ENCODE peak calls at places on chromosomes 13 and 19, in ten cellular contexts. U is AG04449; R is PC-3; Z is cardiac fibroblast; I is fibroblast of lung; E is tibial nerve; N is cardiac muscle cell; O is AG04450; Y is CD8-positive, alpha-beta T cell; C is tibial artery. L is an unnamed sample.

GRCh38 chr13:65378943-65379519 is 1851.1 kb downstream of the PCDH9 start:
- DNase-seq in U (no peak), R (peak; percentile 4), Z (peak; percentile 22), I (peak; percentile 32), E (no peak), N (peak; percentile 25), O (no peak), Y (no peak), C (no peak), L (no peak)

GRCh38 chr19:44635581-44636438 is 7.9 kb upstream of the PVR start:
- DNase-seq in U (no peak), R (peak; percentile 64), Z (peak; percentile 31), I (peak; percentile 66), E (no peak), N (no peak), O (no peak), Y (no peak), C (no peak), L (no peak)

GRCh38 chr19:4620675-4621074 is 18.6 kb upstream of the TNFAIP8L1 start:
- DNase-seq in U (no peak), R (no peak), Z (no peak), I (no peak), E (no peak), N (no peak), O (no peak), Y (no peak), C (no peak), L (no peak)

GRCh38 chr19:14318873-14319272 is 62.4 kb upstream of the ADGRE5 start:
- DNase-seq in U (no peak), R (no peak), Z (no peak), I (no peak), E (no peak), N (no peak), O (no peak), Y (no peak), C (no peak), L (no peak)

GRCh38 chr13:75145926-75146325 is 336.0 kb downstream of the TBC1D4 start:
- DNase-seq in U (no peak), R (no peak), Z (peak; percentile 49), I (peak; percentile 14), E (no peak), N (peak; percentile 45), O (no peak), Y (no peak), C (no peak), L (no peak)

GRCh38 chr19:48874309-48875135 is 2.3 kb downstream of the PPP1R15A start:
- DNase-seq in U (no peak), R (peak; percentile 73), Z (peak; percentile 47), I (peak; percentile 76), E (peak; percentile 31), N (peak; percentile 54), O (no peak), Y (no peak), C (no peak), L (no peak)

GRCh38 chr19:18775586-18776287 is 15.4 kb downstream of the COMP start:
- DNase-seq in U (no peak), R (peak; percentile 58), Z (peak; percentile 28), I (peak; percentile 59), E (no peak), N (peak; percentile 35), O (no peak), Y (no peak), C (no peak), L (no peak)

GRCh38 chr19:18345296-18345695 is 4.9 kb downstream of the PGPEP1 start:
- DNase-seq in U (no peak), R (no peak), Z (no peak), I (no peak), E (no peak), N (no peak), O (no peak), Y (no peak), C (no peak), L (no peak)

GRCh38 chr13:27329210-27329609 is 58.6 kb downstream of the RASL11A start:
- DNase-seq in U (no peak), R (no peak), Z (no peak), I (no peak), E (no peak), N (no peak), O (no peak), Y (no peak), C (no peak), L (no peak)

GRCh38 chr19:54493967-54494585 is 8.6 kb upstream of the LAIR2 start:
- DNase-seq in U (no peak), R (no peak), Z (no peak), I (no peak), E (no peak), N (no peak), O (no peak), Y (no peak), C (no peak), L (no peak)

GRCh38 chr13:68439821-68440220 is 1209.7 kb upstream of the PCDH9 start:
- DNase-seq in U (no peak), R (peak; percentile 85), Z (no peak), I (peak; percentile 81), E (no peak), N (no peak), O (no peak), Y (no peak), C (no peak), L (no peak)

GRCh38 chr13:50068508-50068907 is 53.3 kb downstream of the KCNRG start:
- DNase-seq in U (no peak), R (no peak), Z (no peak), I (no peak), E (no peak), N (no peak), O (no peak), Y (no peak), C (no peak), L (no peak)

GRCh38 chr13:30186644-30187431 is 120.5 kb downstream of the KATNAL1 start:
- DNase-seq in U (no peak), R (no peak), Z (no peak), I (peak; percentile 50), E (no peak), N (no peak), O (no peak), Y (no peak), C (no peak), L (no peak)

GRCh38 chr13:27839809-27840467 is 47.7 kb downstream of the GSX1 start:
- DNase-seq in U (no peak), R (peak; percentile 81), Z (no peak), I (peak; percentile 6), E (no peak), N (no peak), O (no peak), Y (no peak), C (no peak), L (no peak)

GRCh38 chr13:48161530-48162179 is 66.8 kb upstream of the MED4 start:
- DNase-seq in U (no peak), R (no peak), Z (no peak), I (no peak), E (peak; percentile 55), N (no peak), O (no peak), Y (no peak), C (peak; percentile 72), L (no peak)

DNA sequence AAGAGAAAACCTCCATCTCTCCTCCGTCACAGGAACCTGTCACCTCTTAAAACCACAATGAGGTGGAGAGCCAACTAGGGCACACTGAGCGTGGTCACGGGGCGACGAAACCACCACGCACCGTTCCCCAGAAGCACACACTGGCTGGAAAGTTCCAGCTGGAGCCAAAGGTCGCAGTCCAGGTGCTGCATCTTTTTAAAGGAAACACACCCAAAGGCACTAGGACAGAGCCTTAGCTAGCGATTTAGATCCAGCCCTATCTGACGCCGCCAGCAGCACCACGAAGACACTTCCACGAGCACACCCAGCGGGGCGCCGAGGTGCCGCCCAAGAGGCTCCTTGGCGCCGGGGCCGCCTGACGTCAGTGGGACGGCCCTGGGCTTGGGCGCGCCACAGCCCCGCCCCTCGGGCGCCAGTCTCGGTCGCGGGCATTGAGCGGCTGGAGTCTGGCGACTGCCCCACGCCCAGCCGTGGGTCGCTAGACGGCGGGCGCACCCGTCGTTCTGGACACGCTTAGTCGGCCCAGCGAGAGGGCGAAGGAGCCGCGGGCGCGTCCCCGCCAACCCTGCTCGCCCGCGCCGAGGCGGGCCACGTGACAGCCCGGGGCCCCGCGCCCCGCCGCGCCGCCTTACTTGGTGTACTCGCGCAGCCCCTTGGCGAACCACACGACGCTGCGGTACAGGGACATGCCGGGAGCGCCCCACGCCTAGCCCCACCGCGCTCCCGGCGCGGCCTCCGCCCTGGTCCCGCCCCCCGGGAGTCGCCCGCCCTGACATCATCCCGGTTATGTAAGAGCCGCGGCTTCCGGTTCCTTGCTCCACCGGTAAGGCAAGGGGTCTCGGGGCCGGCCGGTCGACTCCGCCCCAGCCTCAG is at the start of gene DHRS12:
- DNase-seq in U (no peak), R (peak; percentile 75), Z (peak; percentile 85), I (peak; percentile 80), E (peak; percentile 90), N (peak; percentile 87), O (no peak), Y (peak; percentile 75), C (peak; percentile 93), L (peak; percentile 68)
- TF ChIP-seq CTCF in U (no peak), R (no peak), Z (peak; percentile 9), I (peak; percentile 5), E (no peak), N (no peak), O (no peak), Y (no peak), C (no peak), L (no peak)

DNA sequence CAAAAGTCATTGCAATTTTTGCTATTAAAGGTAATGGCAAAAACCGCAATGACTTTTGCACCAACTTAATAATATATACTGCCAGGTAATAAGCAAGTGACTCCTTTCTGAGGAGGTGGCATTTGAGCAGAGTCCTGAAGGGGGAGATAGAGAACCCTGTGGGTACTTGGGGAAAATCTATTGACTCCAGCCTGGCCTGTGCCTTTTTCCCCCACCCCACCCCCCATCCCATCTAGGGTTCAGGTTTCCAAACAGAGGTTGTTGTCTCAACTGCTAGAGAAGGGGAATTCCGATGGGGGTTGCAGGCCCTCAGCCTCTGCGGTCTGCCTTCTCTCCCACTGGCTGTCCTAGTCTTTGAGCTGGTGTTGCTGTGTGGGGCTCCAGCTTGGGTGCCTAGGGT is 11.5 kb downstream of the S1PR2 start:
- DNase-seq in U (no peak), R (peak; percentile 74), Z (peak; percentile 52), I (peak; percentile 44), E (no peak), N (peak; percentile 53), O (peak; percentile 79), Y (no peak), C (no peak), L (no peak)
- TF ChIP-seq CTCF in U (peak; percentile 17), R (peak; percentile 59), Z (peak; percentile 53), I (peak; percentile 56), E (peak; percentile 19), N (peak; percentile 50), O (peak; percentile 76), Y (peak; percentile 35), C (no peak), L (peak; percentile 14)

GRCh38 chr13:97834255-97834654 is 119.2 kb upstream of the IPO5 start:
- DNase-seq in U (no peak), R (no peak), Z (no peak), I (no peak), E (no peak), N (no peak), O (no peak), Y (no peak), C (no peak), L (no peak)
- TF ChIP-seq CTCF in U (no peak), R (peak; percentile 31), Z (no peak), I (no peak), E (no peak), N (no peak), O (no peak), Y (no peak), C (no peak), L (no peak)

DNA sequence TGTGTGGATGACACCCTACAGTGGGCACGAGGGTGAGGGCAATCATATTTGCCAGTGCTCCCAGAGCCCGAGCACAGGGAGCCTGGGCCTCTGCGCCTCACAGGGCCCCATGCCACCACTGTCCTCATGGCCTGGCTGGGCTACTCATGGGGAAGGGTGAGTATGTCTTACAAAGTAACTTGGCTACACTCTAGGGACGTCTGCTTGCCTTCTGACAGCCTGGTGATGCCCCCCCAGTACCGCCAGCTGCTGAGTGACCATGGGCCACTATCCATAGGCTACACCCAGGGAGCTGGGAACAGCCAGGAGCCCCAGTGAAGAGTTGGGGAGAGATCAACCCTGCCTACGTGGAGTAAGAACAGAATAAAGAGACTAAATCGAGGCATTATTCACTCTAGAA is 78.8 kb downstream of the SERP2 start:
- DNase-seq in U (no peak), R (no peak), Z (no peak), I (no peak), E (no peak), N (no peak), O (no peak), Y (no peak), C (no peak), L (no peak)
- TF ChIP-seq CTCF in U (no peak), R (no peak), Z (no peak), I (no peak), E (no peak), N (no peak), O (no peak), Y (no peak), C (no peak), L (no peak)

L was measured in mesothelial cell of epicardium.